ENCODE peak calls at places on chromosomes 6 and 20, in four cellular contexts. S, G, Y and X are unnamed samples.

GRCh38 chr6:130890531-130890950 is 63.3 kb downstream of the SMLR1 start:
- DNase-seq in Y (no peak), S (no peak), G (no peak), X (no peak)

GRCh38 chr6:52517502-52518278 is 59.2 kb downstream of the TRAM2 start:
- DNase-seq in S (peak), Y (peak), G (peak), X (peak)

GRCh38 chr6:140485740-140486467 is 1111.5 kb upstream of the CITED2 start:
- DNase-seq in G (no peak), S (peak), Y (no peak), X (no peak)

GRCh38 chr6:97064578-97064977 is 140.1 kb downstream of the KLHL32 start:
- DNase-seq in Y (no peak), S (no peak), G (no peak), X (no peak)

GRCh38 chr20:6395695-6396094 is 272.9 kb upstream of the FERMT1 start:
- DNase-seq in Y (no peak), S (no peak), G (no peak), X (no peak)

GRCh38 chr20:61758556-61759200 is 307.0 kb downstream of the TAF4 start:
- DNase-seq in S (no peak), G (no peak), Y (no peak), X (no peak)

GRCh38 chr6:115891111-115891669 is 169.5 kb downstream of the FRK start:
- DNase-seq in G (no peak), Y (no peak), S (no peak), X (no peak)

GRCh38 chr6:129889580-129889979 is 28.5 kb upstream of the TMEM244 start:
- DNase-seq in S (no peak), G (no peak), Y (no peak), X (no peak)

GRCh38 chr6:95133578-95133977 is 443.8 kb upstream of the MANEA start:
- DNase-seq in Y (no peak), S (no peak), G (no peak), X (no peak)

GRCh38 chr6:142925575-142926110 is 19.3 kb downstream of the HIVEP2 start:
- DNase-seq in S (no peak), Y (no peak), G (peak), X (no peak)

GRCh38 chr20:43452404-43453126 is 5.1 kb upstream of the SRSF6 start:
- DNase-seq in Y (no peak), G (no peak), S (no peak), X (no peak)

GRCh38 chr6:127119361-127120108 is 1.1 kb downstream of the RSPO3 start:
- DNase-seq in Y (no peak), S (no peak), G (no peak), X (no peak)

GRCh38 chr20:25089096-25089495 is 7.2 kb upstream of the VSX1 start:
- DNase-seq in G (no peak), S (no peak), Y (no peak), X (no peak)

GRCh38 chr6:22558288-22558882 is 11.0 kb upstream of the HDGFL1 start:
- DNase-seq in Y (no peak), G (no peak), S (no peak), X (no peak)

GRCh38 chr6:34957184-34957904 is 68.3 kb downstream of the ANKS1A start:
- DNase-seq in Y (no peak), S (no peak), G (no peak), X (no peak)

GRCh38 chr20:23691675-23692074 is 2.8 kb upstream of the CST4 start:
- DNase-seq in S (no peak), Y (no peak), G (no peak), X (no peak)

GRCh38 chr6:134517145-134517658 is 199.3 kb upstream of the SGK1 start:
- DNase-seq in S (no peak), Y (peak), G (peak), X (peak)

GRCh38 chr6:118709859-118710350 is 58.5 kb upstream of the CEP85L start:
- DNase-seq in S (no peak), G (peak), Y (no peak), X (peak)

GRCh38 chr20:50852085-50852484 is 57.2 kb downstream of the BCAS4 start:
- DNase-seq in S (no peak), Y (no peak), G (no peak), X (no peak)

GRCh38 chr20:18767676-18768075 is 45.9 kb upstream of the SCP2D1 start:
- DNase-seq in Y (no peak), G (no peak), S (no peak), X (no peak)

GRCh38 chr6:47234258-47234933 is 75.3 kb downstream of the TNFRSF21 start:
- DNase-seq in G (peak), Y (no peak), S (no peak), X (peak)